ENCODE peak calls at places on chromosomes 11 and 22, in four cellular contexts. B, G, R and A are unnamed samples.

GRCh38 chr11:58742981-58743880 is 11.5 kb upstream of the GLYAT start:
- DNase-seq in B (no peak), G (no peak), R (no peak), A (no peak)

GRCh38 chr11:109034341-109034696 is 369.4 kb downstream of the DDX10 start:
- DNase-seq in B (peak), G (no peak), R (no peak), A (no peak)

GRCh38 chr11:61011239-61011870 is 39.9 kb downstream of the CD6 start:
- DNase-seq in B (no peak), G (peak), R (no peak), A (no peak)

GRCh38 chr22:24926849-24927579 is 19.5 kb downstream of the LHFPL7 start:
- DNase-seq in B (no peak), G (no peak), R (no peak), A (peak)

GRCh38 chr11:57742087-57742452 is 779 bp downstream of the SELENOH start:
- DNase-seq in B (no peak), G (no peak), R (no peak), A (no peak)

GRCh38 chr11:66886671-66887221 is 29.9 kb downstream of the LRFN4 start:
- DNase-seq in B (no peak), G (no peak), R (no peak), A (no peak)

GRCh38 chr11:71998649-71999310 is at the start of gene IL18BP:
- DNase-seq in B (no peak), G (no peak), R (no peak), A (no peak)

GRCh38 chr11:43944761-43945311 is 2.4 kb downstream of the C11orf96 start:
- DNase-seq in B (no peak), G (peak), R (peak), A (peak)

GRCh38 chr11:47398551-47398950 is 9.8 kb upstream of the SLC39A13 start:
- DNase-seq in B (no peak), G (no peak), R (peak), A (no peak)

GRCh38 chr11:3635641-3636375 is 6.0 kb downstream of the ART5 start:
- DNase-seq in B (no peak), G (no peak), R (no peak), A (no peak)

GRCh38 chr22:50720301-50720845 is 17.6 kb upstream of the ACR start:
- DNase-seq in B (no peak), G (peak), R (peak), A (no peak)

GRCh38 chr11:73387594-73388021 is 11.4 kb downstream of the RELT start:
- DNase-seq in B (no peak), G (peak), R (peak), A (no peak)

GRCh38 chr22:43467171-43467570 is 55.4 kb downstream of the MPPED1 start:
- DNase-seq in B (no peak), G (no peak), R (no peak), A (no peak)

GRCh38 chr11:2525166-2525861 is 80.5 kb downstream of the KCNQ1 start:
- DNase-seq in B (no peak), G (no peak), R (no peak), A (no peak)
- TF ChIP-seq CTCF in B (no peak), G (no peak), R (no peak), A (no peak)

DNA sequence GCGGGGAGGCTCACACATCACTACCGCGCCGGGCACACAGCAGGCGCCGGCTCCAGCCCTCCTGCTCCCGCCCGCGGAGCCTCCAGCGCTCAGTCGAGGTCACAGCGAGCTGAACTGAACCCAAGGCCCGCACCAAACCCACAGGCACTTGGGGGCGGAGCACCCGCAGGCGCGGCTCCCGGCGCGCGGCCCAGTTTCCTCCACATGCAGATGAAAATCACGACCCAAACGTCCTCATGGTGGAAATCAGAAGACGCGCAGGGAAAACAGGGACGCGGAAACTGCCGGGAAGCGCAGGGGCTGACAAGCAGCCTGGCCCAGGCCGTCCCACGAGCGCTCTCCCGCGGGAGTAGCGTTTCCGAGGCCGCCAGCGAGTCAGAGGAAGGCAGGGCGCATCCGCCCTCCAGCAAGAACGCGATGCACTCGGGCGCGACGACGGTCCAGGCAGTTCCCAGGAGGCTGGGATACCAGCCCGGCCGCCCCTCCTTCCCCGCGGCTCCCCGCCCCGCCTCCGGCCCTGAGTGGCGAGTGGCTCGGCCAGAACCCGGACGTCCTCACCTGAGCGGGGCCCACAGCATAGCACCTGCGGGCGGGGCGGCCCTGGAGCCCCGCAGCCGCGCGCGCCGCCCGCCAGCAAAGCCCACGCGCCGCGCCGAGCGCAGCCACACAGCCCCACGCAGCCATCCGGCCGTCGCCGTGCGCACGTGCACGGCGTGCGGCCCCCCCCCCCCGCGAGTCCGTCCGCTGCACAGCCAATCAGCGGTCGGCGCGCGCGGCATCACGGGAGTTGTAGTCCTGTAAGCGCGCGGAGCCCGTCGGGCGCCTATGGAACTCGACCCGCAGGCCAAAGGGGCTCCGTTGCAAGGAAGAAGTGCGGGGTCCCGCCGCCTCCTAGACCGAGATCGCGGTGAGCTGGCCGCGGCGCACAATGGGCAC is at the start of gene HDHD5:
- DNase-seq in B (peak), G (peak), R (peak), A (peak)
- H3K27ac ChIP-seq in B (peak), G (peak), R (peak), A (peak)

GRCh38 chr11:10308208-10308954 is 3.5 kb downstream of the ADM start:
- DNase-seq in B (no peak), G (no peak), R (no peak), A (no peak)
- TF ChIP-seq CTCF in B (no peak), G (no peak), R (no peak), A (no peak)

DNA sequence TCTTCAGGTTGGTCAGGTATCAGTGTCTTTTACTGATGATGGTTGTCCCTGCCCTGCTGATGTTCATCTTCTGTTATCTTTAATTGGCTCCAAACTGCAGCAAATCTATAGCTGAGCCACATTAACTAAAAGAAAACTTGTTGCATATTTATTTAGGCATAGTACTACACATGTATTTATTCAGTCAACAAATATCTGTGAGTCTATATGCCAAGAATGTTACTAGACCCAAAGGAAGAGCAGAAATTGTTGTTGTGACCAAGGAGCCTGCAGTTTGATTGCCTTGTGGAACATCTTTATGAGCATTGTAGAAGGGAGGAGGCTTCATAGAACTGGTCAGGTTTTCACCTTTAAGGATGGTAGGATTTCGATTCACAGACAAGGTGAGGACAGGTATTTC is 10.1 kb downstream of the BMAL1 start:
- DNase-seq in B (no peak), G (no peak), R (no peak), A (no peak)
- H3K27ac ChIP-seq in B (no peak), G (no peak), R (no peak), A (no peak)

GRCh38 chr11:112961751-112962747 is 829 bp downstream of the NCAM1 start:
- DNase-seq in B (no peak), G (peak), R (peak), A (no peak)
- TF ChIP-seq CTCF in B (no peak), G (no peak), R (no peak), A (no peak)

DNA sequence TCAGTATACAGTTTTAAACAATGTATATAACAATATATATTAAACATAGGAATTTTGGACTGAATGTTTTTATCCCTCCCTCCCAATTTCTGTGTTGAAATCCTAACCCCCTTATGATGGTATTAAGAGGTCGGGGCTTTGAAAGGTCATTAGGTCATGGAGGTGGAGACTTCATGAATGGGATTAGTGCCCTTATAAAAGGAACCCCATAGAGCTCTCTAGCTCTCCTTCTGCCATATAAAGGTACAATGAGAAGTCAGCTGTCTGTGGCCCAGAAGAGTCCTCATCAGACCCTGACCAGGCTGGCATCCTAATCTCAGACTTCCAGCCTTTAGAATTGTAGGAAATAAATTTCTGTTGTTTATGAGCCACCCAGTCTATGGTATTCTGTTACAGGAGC is 6.5 kb downstream of the NNMT start:
- DNase-seq in B (no peak), G (no peak), R (peak), A (no peak)
- H3K27ac ChIP-seq in B (no peak), G (no peak), R (no peak), A (no peak)

GRCh38 chr11:396948-397548 is 3.0 kb downstream of the PKP3 start:
- DNase-seq in B (no peak), G (no peak), R (no peak), A (no peak)
- TF ChIP-seq CTCF in B (peak), G (peak), R (no peak), A (no peak)

GRCh38 chr22:42358643-42359558 is 73.3 kb downstream of the NFAM1 start:
- DNase-seq in B (no peak), G (no peak), R (no peak), A (no peak)
- H3K27ac ChIP-seq in B (no peak), G (no peak), R (no peak), A (peak)